ENCODE peak calls at places on chromosomes 5 and 9, in four cellular contexts. W is GOT3; N is stimulated activated CD4-positive, alpha-beta T cell treated with anti-CD3 and anti-CD28 coated beads, Interleukin-1b, Interleukin-23, amount 100 ng/mL, for 1 hour; T is foreskin fibroblast. I is an unnamed sample.

GRCh38 chr5:9947231-9947693 is 302.4 kb downstream of the ATPSCKMT start:
- DNase-seq in T (no peak), W (no peak), N (no peak), I (no peak)

GRCh38 chr9:112867275-112867991 is 23.2 kb downstream of the SLC46A2 start:
- DNase-seq in W (no peak), N (no peak), T (peak), I (no peak)

GRCh38 chr5:7576023-7576715 is 180.2 kb downstream of the ADCY2 start:
- DNase-seq in N (no peak), W (no peak), T (no peak), I (no peak)

GRCh38 chr9:25003686-25004085 is 458.0 kb upstream of the IZUMO3 start:
- DNase-seq in N (no peak), T (no peak), W (no peak), I (no peak)

GRCh38 chr5:171598279-171599152 is 179.1 kb downstream of the FGF18 start:
- DNase-seq in N (no peak), T (no peak), W (no peak), I (no peak)

GRCh38 chr5:42876375-42876844 is 64.7 kb upstream of the SELENOP start:
- DNase-seq in T (no peak), N (no peak), W (no peak), I (no peak)

GRCh38 chr9:34171753-34172535 is 6.9 kb upstream of the UBAP1 start:
- DNase-seq in T (no peak), N (no peak), W (no peak), I (no peak)

GRCh38 chr5:133962801-133963476 is 5.5 kb downstream of the C5orf15 start:
- DNase-seq in T (peak), N (no peak), W (no peak), I (no peak)

GRCh38 chr5:128534729-128535128 is 3.3 kb downstream of the FBN2 start:
- DNase-seq in N (no peak), T (peak), W (no peak), I (no peak)

I was measured in esophagus squamous epithelium.